ENCODE peak calls at places on chromosomes 12 and 14, in ten cellular contexts. One of them, this sample, is unnamed.

GRCh38 chr14:31206536-31207286 is 882 bp downstream of the HECTD1 start:
- DNase-seq in stimulated activated CD8-positive, alpha-beta memory T cell treated with anti-CD3 and anti-CD28 coated beads, Interleukin-7, amount 100 ng/mL, for 1 hour: no peak
- DNase-seq in CD8-positive, alpha-beta T cell: no peak
- DNase-seq in lower leg skin: peak
- DNase-seq in NCI-H82: peak
- DNase-seq in nucleus accumbens: no peak
- DNase-seq in EH: peak
- DNase-seq in GM03348: peak
- DNase-seq in activated naive CD4-positive, alpha-beta T cell: no peak
- DNase-seq in hippocampal formation: peak
- DNase-seq in this sample: no peak

GRCh38 chr12:4036872-4037271 is 163.7 kb upstream of the PARP11 start:
- DNase-seq in stimulated activated CD8-positive, alpha-beta memory T cell treated with anti-CD3 and anti-CD28 coated beads, Interleukin-7, amount 100 ng/mL, for 1 hour: no peak
- DNase-seq in hippocampal formation: no peak
- DNase-seq in GM03348: no peak
- DNase-seq in NCI-H82: no peak
- DNase-seq in lower leg skin: no peak
- DNase-seq in EH: no peak
- DNase-seq in nucleus accumbens: no peak
- DNase-seq in activated naive CD4-positive, alpha-beta T cell: no peak
- DNase-seq in CD8-positive, alpha-beta T cell: no peak
- DNase-seq in this sample: no peak

GRCh38 chr12:26870491-26871419 is 37.8 kb upstream of the ITPR2 start:
- DNase-seq in GM03348: peak
- DNase-seq in EH: peak
- DNase-seq in NCI-H82: peak
- DNase-seq in nucleus accumbens: no peak
- DNase-seq in hippocampal formation: no peak
- DNase-seq in lower leg skin: no peak
- DNase-seq in CD8-positive, alpha-beta T cell: no peak
- DNase-seq in activated naive CD4-positive, alpha-beta T cell: no peak
- DNase-seq in stimulated activated CD8-positive, alpha-beta memory T cell treated with anti-CD3 and anti-CD28 coated beads, Interleukin-7, amount 100 ng/mL, for 1 hour: no peak
- DNase-seq in this sample: no peak

GRCh38 chr12:9798008-9798619 is 29.2 kb upstream of the KLRF1 start:
- DNase-seq in NCI-H82: peak
- DNase-seq in activated naive CD4-positive, alpha-beta T cell: peak
- DNase-seq in stimulated activated CD8-positive, alpha-beta memory T cell treated with anti-CD3 and anti-CD28 coated beads, Interleukin-7, amount 100 ng/mL, for 1 hour: peak
- DNase-seq in CD8-positive, alpha-beta T cell: peak
- DNase-seq in GM03348: no peak
- DNase-seq in lower leg skin: no peak
- DNase-seq in EH: peak
- DNase-seq in hippocampal formation: peak
- DNase-seq in nucleus accumbens: no peak
- DNase-seq in this sample: no peak

GRCh38 chr12:110224379-110225304 is 56.4 kb upstream of the ATP2A2 start:
- DNase-seq in lower leg skin: no peak
- DNase-seq in nucleus accumbens: no peak
- DNase-seq in EH: peak
- DNase-seq in GM03348: peak
- DNase-seq in CD8-positive, alpha-beta T cell: no peak
- DNase-seq in NCI-H82: no peak
- DNase-seq in hippocampal formation: no peak
- DNase-seq in activated naive CD4-positive, alpha-beta T cell: no peak
- DNase-seq in stimulated activated CD8-positive, alpha-beta memory T cell treated with anti-CD3 and anti-CD28 coated beads, Interleukin-7, amount 100 ng/mL, for 1 hour: no peak
- DNase-seq in this sample: peak

GRCh38 chr12:6494968-6495367 is 1.1 kb downstream of the NCAPD2 start:
- DNase-seq in CD8-positive, alpha-beta T cell: no peak
- DNase-seq in GM03348: no peak
- DNase-seq in lower leg skin: no peak
- DNase-seq in hippocampal formation: no peak
- DNase-seq in nucleus accumbens: no peak
- DNase-seq in stimulated activated CD8-positive, alpha-beta memory T cell treated with anti-CD3 and anti-CD28 coated beads, Interleukin-7, amount 100 ng/mL, for 1 hour: no peak
- DNase-seq in NCI-H82: no peak
- DNase-seq in EH: no peak
- DNase-seq in activated naive CD4-positive, alpha-beta T cell: no peak
- DNase-seq in this sample: no peak

GRCh38 chr14:31977001-31977556 is 100.0 kb upstream of the ARHGAP5 start:
- DNase-seq in lower leg skin: no peak
- DNase-seq in stimulated activated CD8-positive, alpha-beta memory T cell treated with anti-CD3 and anti-CD28 coated beads, Interleukin-7, amount 100 ng/mL, for 1 hour: no peak
- DNase-seq in EH: no peak
- DNase-seq in NCI-H82: no peak
- DNase-seq in GM03348: no peak
- DNase-seq in nucleus accumbens: no peak
- DNase-seq in hippocampal formation: no peak
- DNase-seq in activated naive CD4-positive, alpha-beta T cell: no peak
- DNase-seq in CD8-positive, alpha-beta T cell: no peak
- DNase-seq in this sample: no peak

GRCh38 chr12:57719777-57720605 is 18.6 kb downstream of the AGAP2 start:
- DNase-seq in activated naive CD4-positive, alpha-beta T cell: no peak
- DNase-seq in lower leg skin: peak
- DNase-seq in hippocampal formation: no peak
- DNase-seq in CD8-positive, alpha-beta T cell: no peak
- DNase-seq in NCI-H82: no peak
- DNase-seq in GM03348: no peak
- DNase-seq in nucleus accumbens: no peak
- DNase-seq in EH: no peak
- DNase-seq in stimulated activated CD8-positive, alpha-beta memory T cell treated with anti-CD3 and anti-CD28 coated beads, Interleukin-7, amount 100 ng/mL, for 1 hour: no peak
- DNase-seq in this sample: no peak

GRCh38 chr12:93025145-93026103 is 96.3 kb upstream of the EEA1 start:
- DNase-seq in activated naive CD4-positive, alpha-beta T cell: no peak
- DNase-seq in stimulated activated CD8-positive, alpha-beta memory T cell treated with anti-CD3 and anti-CD28 coated beads, Interleukin-7, amount 100 ng/mL, for 1 hour: no peak
- DNase-seq in GM03348: peak
- DNase-seq in NCI-H82: peak
- DNase-seq in lower leg skin: no peak
- DNase-seq in EH: peak
- DNase-seq in CD8-positive, alpha-beta T cell: no peak
- DNase-seq in nucleus accumbens: no peak
- DNase-seq in hippocampal formation: no peak
- DNase-seq in this sample: peak

GRCh38 chr14:90543876-90544275 is 147.0 kb downstream of the CALM1 start:
- DNase-seq in lower leg skin: no peak
- DNase-seq in hippocampal formation: no peak
- DNase-seq in activated naive CD4-positive, alpha-beta T cell: no peak
- DNase-seq in NCI-H82: no peak
- DNase-seq in CD8-positive, alpha-beta T cell: no peak
- DNase-seq in EH: no peak
- DNase-seq in nucleus accumbens: no peak
- DNase-seq in GM03348: no peak
- DNase-seq in stimulated activated CD8-positive, alpha-beta memory T cell treated with anti-CD3 and anti-CD28 coated beads, Interleukin-7, amount 100 ng/mL, for 1 hour: no peak
- DNase-seq in this sample: no peak

GRCh38 chr14:22780105-22780679 is 13.7 kb downstream of the OXA1L start:
- DNase-seq in EH: no peak
- DNase-seq in NCI-H82: peak
- DNase-seq in nucleus accumbens: no peak
- DNase-seq in activated naive CD4-positive, alpha-beta T cell: no peak
- DNase-seq in CD8-positive, alpha-beta T cell: no peak
- DNase-seq in lower leg skin: peak
- DNase-seq in hippocampal formation: peak
- DNase-seq in GM03348: peak
- DNase-seq in stimulated activated CD8-positive, alpha-beta memory T cell treated with anti-CD3 and anti-CD28 coated beads, Interleukin-7, amount 100 ng/mL, for 1 hour: no peak
- DNase-seq in this sample: no peak

GRCh38 chr12:3185260-3185870 is 108.2 kb downstream of the TSPAN9 start:
- DNase-seq in lower leg skin: no peak
- DNase-seq in stimulated activated CD8-positive, alpha-beta memory T cell treated with anti-CD3 and anti-CD28 coated beads, Interleukin-7, amount 100 ng/mL, for 1 hour: no peak
- DNase-seq in CD8-positive, alpha-beta T cell: no peak
- DNase-seq in EH: no peak
- DNase-seq in activated naive CD4-positive, alpha-beta T cell: no peak
- DNase-seq in NCI-H82: no peak
- DNase-seq in hippocampal formation: no peak
- DNase-seq in GM03348: no peak
- DNase-seq in nucleus accumbens: no peak
- DNase-seq in this sample: no peak

This sample was measured in HS-5.